ENCODE peak calls at places on chromosomes 16 and 17, in nine cellular contexts. One of them, this sample, is unnamed.

GRCh38 chr16:64089697-64090096 is 1032.2 kb downstream of the CDH11 start:
- DNase-seq in aorta: no peak
- DNase-seq in tibial artery: no peak
- DNase-seq in substantia nigra: no peak
- DNase-seq in GM12878: no peak
- DNase-seq in uterus: no peak
- DNase-seq in AG04450: no peak
- DNase-seq in cardiac muscle cell: peak; percentile 40
- DNase-seq in A549: no peak
- DNase-seq in this sample: no peak

GRCh38 chr17:55588446-55588845 is 77.2 kb upstream of the SMIM36 start:
- DNase-seq in substantia nigra: no peak
- DNase-seq in uterus: no peak
- DNase-seq in GM12878: no peak
- DNase-seq in AG04450: no peak
- DNase-seq in aorta: no peak
- DNase-seq in cardiac muscle cell: no peak
- DNase-seq in A549: no peak
- DNase-seq in tibial artery: no peak
- DNase-seq in this sample: no peak

GRCh38 chr16:51544850-51545467 is 393.9 kb upstream of the SALL1 start:
- DNase-seq in substantia nigra: no peak
- DNase-seq in tibial artery: no peak
- DNase-seq in AG04450: no peak
- DNase-seq in GM12878: no peak
- DNase-seq in aorta: no peak
- DNase-seq in A549: no peak
- DNase-seq in uterus: no peak
- DNase-seq in cardiac muscle cell: no peak
- DNase-seq in this sample: no peak

GRCh38 chr17:60134396-60135159 is 15.2 kb upstream of the CA4 start:
- DNase-seq in A549: no peak
- DNase-seq in tibial artery: no peak
- DNase-seq in uterus: no peak
- DNase-seq in AG04450: no peak
- DNase-seq in cardiac muscle cell: peak; percentile 47
- DNase-seq in aorta: peak; percentile 63
- DNase-seq in GM12878: no peak
- DNase-seq in substantia nigra: no peak
- DNase-seq in this sample: no peak

GRCh38 chr16:15652293-15653001 is 2.4 kb downstream of the NDE1 start:
- DNase-seq in A549: no peak
- DNase-seq in substantia nigra: no peak
- DNase-seq in aorta: no peak
- DNase-seq in tibial artery: no peak
- DNase-seq in uterus: no peak
- DNase-seq in GM12878: no peak
- DNase-seq in AG04450: no peak
- DNase-seq in cardiac muscle cell: no peak
- DNase-seq in this sample: no peak

GRCh38 chr17:35287286-35287811 is 44.5 kb downstream of the SLFN5 start:
- DNase-seq in cardiac muscle cell: no peak
- DNase-seq in GM12878: peak; percentile 26
- DNase-seq in uterus: no peak
- DNase-seq in AG04450: no peak
- DNase-seq in aorta: no peak
- DNase-seq in substantia nigra: no peak
- DNase-seq in A549: no peak
- DNase-seq in tibial artery: no peak
- DNase-seq in this sample: no peak

GRCh38 chr17:43389022-43389947 is 9.5 kb upstream of the ARL4D start:
- DNase-seq in substantia nigra: peak; percentile 75
- DNase-seq in cardiac muscle cell: peak; percentile 86
- DNase-seq in aorta: peak; percentile 91
- DNase-seq in tibial artery: peak; percentile 92
- DNase-seq in GM12878: no peak
- DNase-seq in AG04450: no peak
- DNase-seq in A549: peak; percentile 79
- DNase-seq in uterus: peak; percentile 89
- DNase-seq in this sample: no peak

GRCh38 chr17:14771543-14771942 is 470.7 kb downstream of the HS3ST3B1 start:
- DNase-seq in A549: no peak
- DNase-seq in GM12878: no peak
- DNase-seq in uterus: no peak
- DNase-seq in aorta: no peak
- DNase-seq in substantia nigra: no peak
- DNase-seq in cardiac muscle cell: no peak
- DNase-seq in tibial artery: no peak
- DNase-seq in AG04450: no peak
- DNase-seq in this sample: no peak

GRCh38 chr16:9286930-9287329 is 195.5 kb downstream of the HAPSTR1 start:
- DNase-seq in cardiac muscle cell: no peak
- DNase-seq in aorta: no peak
- DNase-seq in tibial artery: no peak
- DNase-seq in AG04450: no peak
- DNase-seq in uterus: no peak
- DNase-seq in A549: no peak
- DNase-seq in GM12878: no peak
- DNase-seq in substantia nigra: no peak
- DNase-seq in this sample: no peak

GRCh38 chr17:8598913-8599312 is 31.6 kb downstream of the MYH10 start:
- DNase-seq in uterus: no peak
- DNase-seq in GM12878: no peak
- DNase-seq in AG04450: no peak
- DNase-seq in substantia nigra: no peak
- DNase-seq in A549: no peak
- DNase-seq in aorta: no peak
- DNase-seq in cardiac muscle cell: no peak
- DNase-seq in tibial artery: no peak
- DNase-seq in this sample: no peak

GRCh38 chr16:9256196-9256595 is 164.8 kb downstream of the HAPSTR1 start:
- DNase-seq in aorta: no peak
- DNase-seq in uterus: no peak
- DNase-seq in tibial artery: no peak
- DNase-seq in AG04450: no peak
- DNase-seq in A549: peak; percentile 31
- DNase-seq in GM12878: no peak
- DNase-seq in cardiac muscle cell: no peak
- DNase-seq in substantia nigra: no peak
- DNase-seq in this sample: no peak

GRCh38 chr16:21277045-21277926 is 804 bp downstream of the CRYM start:
- DNase-seq in GM12878: no peak
- DNase-seq in uterus: no peak
- DNase-seq in cardiac muscle cell: no peak
- DNase-seq in aorta: no peak
- DNase-seq in AG04450: no peak
- DNase-seq in substantia nigra: no peak
- DNase-seq in A549: no peak
- DNase-seq in tibial artery: no peak
- DNase-seq in this sample: no peak

GRCh38 chr17:39231587-39232551 is 6.1 kb upstream of the STAC2 start:
- DNase-seq in A549: peak; percentile 76
- DNase-seq in AG04450: no peak
- DNase-seq in cardiac muscle cell: peak; percentile 63
- DNase-seq in substantia nigra: no peak
- DNase-seq in aorta: peak; percentile 89
- DNase-seq in tibial artery: no peak
- DNase-seq in uterus: peak; percentile 51
- DNase-seq in GM12878: no peak
- DNase-seq in this sample: no peak

DNA sequence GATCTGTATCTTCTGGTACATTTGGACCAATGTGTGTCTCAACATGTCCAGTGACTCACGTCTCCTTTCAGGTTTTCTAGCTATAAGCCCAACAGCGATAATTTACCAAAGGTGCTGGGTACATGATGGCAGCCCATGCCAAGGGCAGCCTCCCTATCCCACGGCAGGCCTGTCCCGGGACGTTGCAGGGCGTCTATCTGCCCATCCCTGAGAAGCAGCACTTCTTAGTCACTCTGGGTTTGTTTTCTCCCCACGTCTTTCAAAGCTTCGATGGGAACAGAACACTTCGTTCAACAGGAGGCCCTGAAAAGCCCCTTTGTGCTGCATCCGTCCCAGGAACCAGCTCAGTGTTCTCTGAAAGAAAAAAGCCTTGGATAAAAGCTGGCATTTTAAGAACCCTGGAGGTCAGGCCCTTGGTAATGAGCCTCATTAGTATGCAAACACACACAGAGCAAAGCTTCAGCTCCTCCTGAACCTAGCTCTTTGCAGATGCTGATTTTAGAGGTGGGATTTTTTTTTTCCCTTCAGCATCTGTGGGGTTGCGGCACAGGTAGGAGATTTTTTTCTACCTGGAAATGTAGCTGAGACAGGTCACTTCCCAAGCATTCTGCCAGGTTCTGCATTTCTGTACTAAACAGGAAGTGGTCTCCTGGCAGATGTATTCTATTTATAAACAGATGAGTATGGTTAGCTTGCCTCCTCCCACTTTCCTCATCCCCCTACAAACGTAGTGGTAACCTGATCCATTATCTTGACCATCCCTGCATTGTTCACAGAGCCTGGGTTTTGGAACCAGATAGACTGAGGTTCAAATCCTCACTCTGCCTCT is 17.5 kb upstream of the MT4 start:
- DNase-seq in AG04450: peak; percentile 55
- DNase-seq in uterus: no peak
- DNase-seq in tibial artery: no peak
- DNase-seq in aorta: no peak
- DNase-seq in A549: no peak
- DNase-seq in GM12878: no peak
- DNase-seq in substantia nigra: peak; percentile 82
- DNase-seq in cardiac muscle cell: peak; percentile 49
- DNase-seq in this sample: peak; percentile 43
- H3K27ac ChIP-seq in AG04450: peak overlapping the region; percentile 73
- H3K27ac ChIP-seq in uterus: no peak overlapping the region
- H3K27ac ChIP-seq in tibial artery: no peak overlapping the region
- H3K27ac ChIP-seq in aorta: no peak overlapping the region
- H3K27ac ChIP-seq in A549: no peak overlapping the region
- H3K27ac ChIP-seq in GM12878: no peak overlapping the region
- H3K27ac ChIP-seq in substantia nigra: peak overlapping the region; percentile 100
- H3K27ac ChIP-seq in cardiac muscle cell: peak overlapping the region; percentile 72
- H3K27ac ChIP-seq in this sample: peak overlapping the region; percentile 68

GRCh38 chr16:2206420-2206779 is 1.1 kb downstream of the MLST8 start:
- DNase-seq in uterus: no peak
- DNase-seq in substantia nigra: no peak
- DNase-seq in A549: no peak
- DNase-seq in cardiac muscle cell: no peak
- DNase-seq in GM12878: no peak
- DNase-seq in AG04450: no peak
- DNase-seq in tibial artery: no peak
- DNase-seq in aorta: no peak
- DNase-seq in this sample: no peak
- H3K27ac ChIP-seq in uterus: peak overlapping the region; percentile 99
- H3K27ac ChIP-seq in substantia nigra: peak overlapping the region; percentile 99
- H3K27ac ChIP-seq in A549: peak overlapping the region; percentile 97
- H3K27ac ChIP-seq in cardiac muscle cell: no peak overlapping the region
- H3K27ac ChIP-seq in GM12878: peak overlapping the region; percentile 96
- H3K27ac ChIP-seq in AG04450: no peak overlapping the region
- H3K27ac ChIP-seq in tibial artery: peak overlapping the region; percentile 95
- H3K27ac ChIP-seq in aorta: no peak overlapping the region
- H3K27ac ChIP-seq in this sample: peak overlapping the region; percentile 74

GRCh38 chr16:50269061-50269705 is 2.8 kb downstream of the ADCY7 start:
- DNase-seq in aorta: peak; percentile 61
- DNase-seq in A549: no peak
- DNase-seq in uterus: no peak
- DNase-seq in substantia nigra: no peak
- DNase-seq in AG04450: no peak
- DNase-seq in GM12878: no peak
- DNase-seq in tibial artery: no peak
- DNase-seq in cardiac muscle cell: no peak
- DNase-seq in this sample: no peak
- H3K27ac ChIP-seq in aorta: no peak overlapping the region
- H3K27ac ChIP-seq in A549: no peak overlapping the region
- H3K27ac ChIP-seq in uterus: no peak overlapping the region
- H3K27ac ChIP-seq in substantia nigra: no peak overlapping the region
- H3K27ac ChIP-seq in AG04450: no peak overlapping the region
- H3K27ac ChIP-seq in GM12878: no peak overlapping the region
- H3K27ac ChIP-seq in tibial artery: no peak overlapping the region
- H3K27ac ChIP-seq in cardiac muscle cell: no peak overlapping the region
- H3K27ac ChIP-seq in this sample: no peak overlapping the region

GRCh38 chr17:72118588-72119279 is 2.1 kb upstream of the SOX9 start:
- DNase-seq in GM12878: peak; percentile 15
- DNase-seq in A549: peak; percentile 79
- DNase-seq in substantia nigra: peak; percentile 63
- DNase-seq in cardiac muscle cell: peak; percentile 93
- DNase-seq in aorta: no peak
- DNase-seq in AG04450: peak; percentile 77
- DNase-seq in tibial artery: peak; percentile 43
- DNase-seq in uterus: no peak
- DNase-seq in this sample: no peak

GRCh38 chr17:72119963-72120877 is 600 bp upstream of the SOX9 start:
- DNase-seq in GM12878: no peak
- DNase-seq in tibial artery: peak; percentile 40
- DNase-seq in AG04450: peak; percentile 72
- DNase-seq in A549: peak; percentile 59
- DNase-seq in substantia nigra: peak; percentile 67
- DNase-seq in uterus: no peak
- DNase-seq in cardiac muscle cell: peak; percentile 84
- DNase-seq in aorta: no peak
- DNase-seq in this sample: no peak

GRCh38 chr17:72120878-72121163 is at the start of gene SOX9:
- DNase-seq in AG04450: peak; percentile 87
- DNase-seq in cardiac muscle cell: peak; percentile 98
- DNase-seq in tibial artery: peak; percentile 80
- DNase-seq in A549: peak; percentile 100
- DNase-seq in GM12878: peak; percentile 73
- DNase-seq in aorta: peak; percentile 86
- DNase-seq in uterus: no peak
- DNase-seq in substantia nigra: peak; percentile 95
- DNase-seq in this sample: peak; percentile 90

GRCh38 chr17:72117748-72118587 is 2.9 kb upstream of the SOX9 start:
- DNase-seq in uterus: no peak
- DNase-seq in cardiac muscle cell: no peak
- DNase-seq in substantia nigra: no peak
- DNase-seq in aorta: no peak
- DNase-seq in GM12878: no peak
- DNase-seq in A549: no peak
- DNase-seq in tibial artery: no peak
- DNase-seq in AG04450: no peak
- DNase-seq in this sample: no peak

DNA sequence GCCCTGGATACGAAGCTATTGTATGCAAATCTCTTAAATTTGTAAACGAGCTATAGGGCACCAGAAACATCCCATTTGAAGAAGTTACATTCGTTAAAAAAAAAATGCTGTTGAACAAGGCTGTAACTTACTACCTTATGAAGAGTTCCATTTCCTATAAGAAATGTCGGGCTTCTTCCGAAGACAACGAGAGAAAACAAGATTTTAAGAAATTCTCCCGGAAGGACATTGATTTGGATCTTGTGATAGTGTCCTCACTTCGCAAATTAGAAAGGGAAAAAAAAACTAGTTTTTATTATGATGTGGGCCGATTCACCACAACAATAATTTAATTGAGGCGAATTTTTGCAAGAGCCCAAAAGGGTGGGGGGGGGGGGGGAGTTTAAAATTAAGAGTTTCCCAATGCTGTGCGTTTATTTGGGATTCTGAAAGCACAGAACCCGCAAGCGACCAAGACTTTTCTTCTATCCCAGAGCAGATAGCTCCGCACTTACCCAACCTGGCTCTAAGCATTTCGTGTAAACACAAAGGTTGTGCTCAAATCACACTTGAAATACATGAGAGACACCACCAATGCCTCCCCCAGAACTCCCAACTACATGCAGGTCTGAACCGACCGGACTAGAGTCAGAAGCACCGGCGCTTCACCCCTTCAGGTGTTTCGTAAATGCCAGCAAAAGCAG is 1.4 kb upstream of the SOX9 start:
- DNase-seq in cardiac muscle cell: no peak
- DNase-seq in AG04450: no peak
- DNase-seq in tibial artery: no peak
- DNase-seq in GM12878: no peak
- DNase-seq in aorta: no peak
- DNase-seq in substantia nigra: no peak
- DNase-seq in A549: no peak
- DNase-seq in uterus: no peak
- DNase-seq in this sample: no peak
- H3K27ac ChIP-seq in cardiac muscle cell: no peak overlapping the region
- H3K27ac ChIP-seq in AG04450: no peak overlapping the region
- H3K27ac ChIP-seq in tibial artery: peak overlapping the region; percentile 70
- H3K27ac ChIP-seq in GM12878: no peak overlapping the region
- H3K27ac ChIP-seq in aorta: no peak overlapping the region
- H3K27ac ChIP-seq in substantia nigra: peak overlapping the region; percentile 79
- H3K27ac ChIP-seq in A549: peak overlapping the region; percentile 90
- H3K27ac ChIP-seq in uterus: no peak overlapping the region
- H3K27ac ChIP-seq in this sample: no peak overlapping the region